ENCODE peak calls at places on chromosomes 5 and 9, in eight cellular contexts. One of them, this sample, is unnamed.

GRCh38 chr5:158789441-158789840 is 310.3 kb downstream of the EBF1 start:
- DNase-seq in adipocyte: no peak
- DNase-seq in pancreas: no peak
- DNase-seq in AG10803: no peak
- DNase-seq in MM.1S: no peak
- DNase-seq in mucosa of descending colon: no peak
- DNase-seq in A549: no peak
- DNase-seq in GM12865: no peak
- DNase-seq in this sample: no peak

GRCh38 chr5:14011089-14012004 is 66.9 kb upstream of the DNAH5 start:
- DNase-seq in A549: peak; percentile 93
- DNase-seq in pancreas: peak; percentile 90
- DNase-seq in GM12865: peak; percentile 87
- DNase-seq in AG10803: peak; percentile 90
- DNase-seq in MM.1S: peak; percentile 90
- DNase-seq in adipocyte: peak; percentile 96
- DNase-seq in mucosa of descending colon: peak; percentile 80
- DNase-seq in this sample: peak; percentile 76

GRCh38 chr5:170333161-170333909 is 35.8 kb upstream of the LCP2 start:
- DNase-seq in AG10803: no peak
- DNase-seq in GM12865: peak; percentile 77
- DNase-seq in mucosa of descending colon: peak; percentile 26
- DNase-seq in adipocyte: no peak
- DNase-seq in A549: no peak
- DNase-seq in pancreas: no peak
- DNase-seq in MM.1S: peak; percentile 84
- DNase-seq in this sample: peak; percentile 44

GRCh38 chr5:9149988-9150387 is 395.9 kb downstream of the SEMA5A start:
- DNase-seq in A549: no peak
- DNase-seq in MM.1S: no peak
- DNase-seq in adipocyte: no peak
- DNase-seq in pancreas: no peak
- DNase-seq in mucosa of descending colon: no peak
- DNase-seq in GM12865: no peak
- DNase-seq in AG10803: peak; percentile 73
- DNase-seq in this sample: peak; percentile 97

GRCh38 chr9:130150779-130151381 is 21.3 kb upstream of the NCS1 start:
- DNase-seq in A549: peak; percentile 62
- DNase-seq in AG10803: peak; percentile 34
- DNase-seq in MM.1S: no peak
- DNase-seq in adipocyte: no peak
- DNase-seq in mucosa of descending colon: no peak
- DNase-seq in GM12865: no peak
- DNase-seq in pancreas: no peak
- DNase-seq in this sample: peak; percentile 63

GRCh38 chr5:170105643-170106611 is at the start of gene FOXI1:
- DNase-seq in mucosa of descending colon: no peak
- DNase-seq in AG10803: no peak
- DNase-seq in GM12865: no peak
- DNase-seq in MM.1S: no peak
- DNase-seq in adipocyte: no peak
- DNase-seq in pancreas: no peak
- DNase-seq in A549: no peak
- DNase-seq in this sample: no peak

GRCh38 chr9:87882627-87883026 is at the start of gene SPATA31E1:
- DNase-seq in pancreas: no peak
- DNase-seq in MM.1S: no peak
- DNase-seq in adipocyte: no peak
- DNase-seq in A549: no peak
- DNase-seq in AG10803: no peak
- DNase-seq in mucosa of descending colon: no peak
- DNase-seq in GM12865: no peak
- DNase-seq in this sample: peak; percentile 13

GRCh38 chr5:157217289-157218024 is 36.8 kb downstream of the ITK start:
- DNase-seq in AG10803: no peak
- DNase-seq in pancreas: no peak
- DNase-seq in MM.1S: no peak
- DNase-seq in adipocyte: no peak
- DNase-seq in mucosa of descending colon: no peak
- DNase-seq in GM12865: no peak
- DNase-seq in A549: no peak
- DNase-seq in this sample: no peak

GRCh38 chr9:136120438-136120844 is 1.8 kb upstream of the TMEM250 start:
- DNase-seq in adipocyte: no peak
- DNase-seq in pancreas: no peak
- DNase-seq in mucosa of descending colon: no peak
- DNase-seq in MM.1S: no peak
- DNase-seq in GM12865: no peak
- DNase-seq in AG10803: no peak
- DNase-seq in A549: no peak
- DNase-seq in this sample: no peak

GRCh38 chr9:136121801-136122200 is 3.1 kb upstream of the TMEM250 start:
- DNase-seq in GM12865: no peak
- DNase-seq in pancreas: no peak
- DNase-seq in mucosa of descending colon: no peak
- DNase-seq in AG10803: no peak
- DNase-seq in A549: no peak
- DNase-seq in MM.1S: no peak
- DNase-seq in adipocyte: no peak
- DNase-seq in this sample: no peak

GRCh38 chr9:136118367-136119258 is at the start of gene TMEM250:
- DNase-seq in MM.1S: peak; percentile 96
- DNase-seq in adipocyte: peak; percentile 99
- DNase-seq in mucosa of descending colon: peak; percentile 95
- DNase-seq in GM12865: peak; percentile 99
- DNase-seq in A549: peak; percentile 98
- DNase-seq in AG10803: peak; percentile 95
- DNase-seq in pancreas: peak; percentile 95
- DNase-seq in this sample: peak; percentile 95

GRCh38 chr9:136119259-136120118 is 814 bp upstream of the TMEM250 start:
- DNase-seq in A549: peak; percentile 68
- DNase-seq in mucosa of descending colon: peak; percentile 44
- DNase-seq in AG10803: peak; percentile 54
- DNase-seq in pancreas: no peak
- DNase-seq in adipocyte: peak; percentile 49
- DNase-seq in GM12865: peak; percentile 47
- DNase-seq in MM.1S: no peak
- DNase-seq in this sample: peak; percentile 30

DNA sequence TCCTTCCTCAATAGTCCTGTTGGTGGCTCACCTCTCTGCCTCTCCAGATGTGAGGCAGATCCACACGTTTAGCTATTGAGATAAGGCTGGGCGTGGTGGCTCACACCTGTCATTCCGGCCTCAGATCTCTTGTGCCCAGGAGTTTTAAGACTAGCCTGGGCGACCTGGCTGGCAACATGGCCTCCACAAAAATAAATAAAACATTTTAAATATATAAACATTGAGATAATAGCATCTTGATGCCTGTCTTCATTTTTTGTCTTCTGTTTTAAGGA is 1.4 kb upstream of the TMEM250 start:
- DNase-seq in MM.1S: no peak
- DNase-seq in mucosa of descending colon: peak; percentile 66
- DNase-seq in GM12865: no peak
- DNase-seq in adipocyte: no peak
- DNase-seq in AG10803: no peak
- DNase-seq in A549: no peak
- DNase-seq in pancreas: no peak
- DNase-seq in this sample: no peak
- H3K4me3 ChIP-seq in MM.1S: no peak overlapping the region
- H3K4me3 ChIP-seq in mucosa of descending colon: no peak overlapping the region
- H3K4me3 ChIP-seq in GM12865: no peak overlapping the region
- H3K4me3 ChIP-seq in adipocyte: peak overlapping the region; percentile 86
- H3K4me3 ChIP-seq in AG10803: peak overlapping the region; percentile 68
- H3K4me3 ChIP-seq in A549: no peak overlapping the region
- H3K4me3 ChIP-seq in pancreas: no peak overlapping the region
- H3K4me3 ChIP-seq in this sample: peak overlapping the region; percentile 57

GRCh38 chr9:95031711-95032461 is 285.6 kb downstream of the FANCC start:
- DNase-seq in A549: no peak
- DNase-seq in mucosa of descending colon: no peak
- DNase-seq in MM.1S: peak; percentile 77
- DNase-seq in GM12865: no peak
- DNase-seq in pancreas: peak; percentile 95
- DNase-seq in adipocyte: no peak
- DNase-seq in AG10803: no peak
- DNase-seq in this sample: no peak
- H3K4me3 ChIP-seq in A549: peak overlapping the region; percentile 6
- H3K4me3 ChIP-seq in mucosa of descending colon: no peak overlapping the region
- H3K4me3 ChIP-seq in MM.1S: no peak overlapping the region
- H3K4me3 ChIP-seq in GM12865: no peak overlapping the region
- H3K4me3 ChIP-seq in pancreas: no peak overlapping the region
- H3K4me3 ChIP-seq in adipocyte: no peak overlapping the region
- H3K4me3 ChIP-seq in AG10803: no peak overlapping the region
- H3K4me3 ChIP-seq in this sample: no peak overlapping the region

GRCh38 chr5:15261279-15261668 is 238.7 kb upstream of the FBXL7 start:
- DNase-seq in A549: no peak
- DNase-seq in adipocyte: no peak
- DNase-seq in GM12865: no peak
- DNase-seq in mucosa of descending colon: no peak
- DNase-seq in pancreas: no peak
- DNase-seq in MM.1S: no peak
- DNase-seq in AG10803: no peak
- DNase-seq in this sample: no peak
- H3K4me3 ChIP-seq in A549: no peak overlapping the region
- H3K4me3 ChIP-seq in adipocyte: no peak overlapping the region
- H3K4me3 ChIP-seq in GM12865: no peak overlapping the region
- H3K4me3 ChIP-seq in mucosa of descending colon: no peak overlapping the region
- H3K4me3 ChIP-seq in pancreas: no peak overlapping the region
- H3K4me3 ChIP-seq in MM.1S: no peak overlapping the region
- H3K4me3 ChIP-seq in AG10803: no peak overlapping the region
- H3K4me3 ChIP-seq in this sample: no peak overlapping the region

DNA sequence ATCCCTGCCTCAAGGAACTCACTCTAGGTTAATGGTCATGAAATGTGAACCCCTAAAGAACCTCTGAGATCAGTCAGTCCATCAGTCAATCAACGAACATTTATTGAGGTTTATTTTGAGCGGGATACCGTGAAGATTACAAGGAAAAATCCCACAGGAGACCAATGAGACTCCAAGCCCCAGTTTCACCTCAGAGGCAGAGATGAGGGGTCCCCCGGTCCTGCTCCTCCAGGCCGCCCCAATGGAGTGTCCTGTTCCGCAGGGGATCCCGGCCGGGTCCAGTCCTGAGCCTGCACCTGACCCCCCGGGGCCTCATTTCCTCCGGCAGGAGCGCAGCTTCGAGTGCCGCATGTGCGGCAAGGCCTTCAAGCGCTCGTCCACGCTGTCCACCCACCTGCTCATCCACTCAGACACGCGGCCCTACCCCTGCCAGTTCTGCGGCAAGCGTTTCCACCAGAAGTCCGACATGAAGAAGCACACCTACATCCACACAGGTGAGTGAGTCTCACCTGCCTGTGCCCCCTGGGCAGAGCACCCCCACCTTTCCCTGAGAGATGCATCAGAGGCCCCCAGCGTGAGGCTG is 11.0 kb downstream of the GFI1B start:
- DNase-seq in mucosa of descending colon: no peak
- DNase-seq in AG10803: no peak
- DNase-seq in pancreas: no peak
- DNase-seq in MM.1S: no peak
- DNase-seq in GM12865: no peak
- DNase-seq in A549: no peak
- DNase-seq in adipocyte: no peak
- DNase-seq in this sample: no peak
- H3K4me3 ChIP-seq in mucosa of descending colon: no peak overlapping the region
- H3K4me3 ChIP-seq in AG10803: no peak overlapping the region
- H3K4me3 ChIP-seq in pancreas: no peak overlapping the region
- H3K4me3 ChIP-seq in MM.1S: no peak overlapping the region
- H3K4me3 ChIP-seq in GM12865: no peak overlapping the region
- H3K4me3 ChIP-seq in A549: no peak overlapping the region
- H3K4me3 ChIP-seq in adipocyte: no peak overlapping the region
- H3K4me3 ChIP-seq in this sample: no peak overlapping the region

GRCh38 chr9:134813841-134814240 is 66.8 kb upstream of the FCN2 start:
- DNase-seq in adipocyte: no peak
- DNase-seq in A549: no peak
- DNase-seq in GM12865: no peak
- DNase-seq in MM.1S: no peak
- DNase-seq in AG10803: no peak
- DNase-seq in pancreas: no peak
- DNase-seq in mucosa of descending colon: no peak
- DNase-seq in this sample: no peak
- H3K4me3 ChIP-seq in adipocyte: no peak overlapping the region
- H3K4me3 ChIP-seq in A549: no peak overlapping the region
- H3K4me3 ChIP-seq in GM12865: no peak overlapping the region
- H3K4me3 ChIP-seq in MM.1S: no peak overlapping the region
- H3K4me3 ChIP-seq in AG10803: no peak overlapping the region
- H3K4me3 ChIP-seq in pancreas: no peak overlapping the region
- H3K4me3 ChIP-seq in mucosa of descending colon: no peak overlapping the region
- H3K4me3 ChIP-seq in this sample: no peak overlapping the region

DNA sequence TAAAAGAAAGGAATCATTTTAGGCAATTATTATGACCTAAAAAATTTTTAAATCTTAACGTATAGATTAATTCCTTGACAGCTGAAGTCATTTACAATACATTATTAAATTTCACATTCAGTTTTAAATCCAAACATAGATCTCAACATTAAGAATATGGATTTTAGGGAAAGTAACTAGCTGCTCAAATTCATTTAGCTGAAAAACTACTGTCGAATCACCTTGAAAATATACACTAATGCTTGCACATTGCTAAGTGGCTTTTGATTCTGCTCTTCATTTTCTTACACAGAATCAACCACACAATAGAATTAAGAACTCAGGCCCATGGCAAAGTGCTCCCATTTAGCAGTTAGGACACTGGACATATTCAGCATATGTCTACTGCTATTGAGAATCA is 454.2 kb downstream of the RAB3C start:
- DNase-seq in GM12865: no peak
- DNase-seq in A549: no peak
- DNase-seq in adipocyte: no peak
- DNase-seq in AG10803: no peak
- DNase-seq in pancreas: no peak
- DNase-seq in MM.1S: no peak
- DNase-seq in mucosa of descending colon: no peak
- DNase-seq in this sample: no peak
- H3K4me3 ChIP-seq in GM12865: no peak overlapping the region
- H3K4me3 ChIP-seq in A549: peak overlapping the region; percentile 74
- H3K4me3 ChIP-seq in adipocyte: peak overlapping the region; percentile 92
- H3K4me3 ChIP-seq in AG10803: peak overlapping the region; percentile 11
- H3K4me3 ChIP-seq in pancreas: no peak overlapping the region
- H3K4me3 ChIP-seq in MM.1S: no peak overlapping the region
- H3K4me3 ChIP-seq in mucosa of descending colon: no peak overlapping the region
- H3K4me3 ChIP-seq in this sample: peak overlapping the region; percentile 70